ENCODE peak calls at places on chromosomes 5 and 9, in four cellular contexts. H is IMR-90, O is K562, L is GM12878. U is an unnamed sample.

GRCh38 chr9:93826905-93827544 is 128.1 kb downstream of the BARX1 start:
- DNase-seq in H (no peak), O (peak), L (no peak), U (no peak)

GRCh38 chr9:114174876-114175771 is 19.8 kb downstream of the COL27A1 start:
- DNase-seq in H (peak), O (no peak), L (no peak), U (no peak)

GRCh38 chr5:88438006-88438405 is 169.4 kb upstream of the TMEM161B start:
- DNase-seq in H (no peak), O (no peak), L (no peak), U (peak)

GRCh38 chr5:33576726-33577620 is 136.2 kb downstream of the TARS1 start:
- DNase-seq in H (peak), O (no peak), L (no peak), U (no peak)

GRCh38 chr5:80933061-80933460 is 27.1 kb upstream of the RASGRF2 start:
- DNase-seq in H (peak), O (no peak), L (no peak), U (no peak)

GRCh38 chr9:103483471-103484096 is 488.5 kb downstream of the CYLC2 start:
- DNase-seq in H (no peak), O (no peak), L (no peak), U (no peak)

GRCh38 chr5:155633338-155633957 is 619.9 kb downstream of the KIF4B start:
- DNase-seq in H (no peak), O (no peak), L (no peak), U (no peak)

GRCh38 chr9:124202447-124202971 is 55.2 kb upstream of the NEK6 start:
- DNase-seq in H (peak), O (peak), L (peak), U (no peak)

GRCh38 chr5:58401701-58402100 is 58.2 kb downstream of the PLK2 start:
- DNase-seq in H (no peak), O (no peak), L (no peak), U (no peak)

DNA sequence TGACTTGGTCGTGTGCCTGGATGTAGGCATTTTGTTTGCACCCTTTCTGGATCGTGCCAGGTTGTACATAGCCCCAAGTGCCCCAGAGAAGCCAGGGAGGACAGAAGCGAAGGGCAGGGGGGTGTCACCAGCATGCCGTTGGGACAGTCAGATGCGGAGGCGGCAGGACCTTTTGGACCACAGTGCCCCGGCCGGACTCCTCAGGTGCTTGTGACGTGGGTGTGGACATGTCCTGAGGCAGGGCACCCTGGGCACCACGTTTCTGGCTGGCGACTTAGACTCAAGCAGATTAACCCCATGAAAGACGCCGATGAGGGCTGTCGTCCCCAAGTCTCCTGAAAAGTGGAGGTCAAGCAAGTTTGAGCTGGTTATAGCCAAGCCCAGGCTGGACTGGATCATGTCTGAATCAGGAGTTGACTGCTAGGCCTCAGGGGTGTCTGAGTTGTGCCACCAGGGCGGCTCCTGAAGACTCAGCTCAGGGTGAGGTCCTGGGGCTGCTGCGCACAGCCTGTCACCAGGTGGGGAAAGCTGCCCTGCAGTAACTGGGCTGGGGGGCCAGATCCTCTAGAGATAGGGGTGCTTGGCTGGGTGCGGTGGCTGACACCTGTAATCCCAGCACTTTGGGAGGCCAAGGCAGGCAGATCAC is 42.0 kb downstream of the HABP4 start:
- DNase-seq in H (no peak), O (no peak), L (no peak), U (no peak)
- TF ChIP-seq ELK1 in H (no peak), O (no peak), L (no peak), U (no peak)

GRCh38 chr5:147306351-147306750 is 71.5 kb downstream of the STK32A start:
- DNase-seq in H (no peak), O (no peak), L (no peak), U (no peak)

GRCh38 chr5:147307170-147307569 is 72.3 kb downstream of the STK32A start:
- DNase-seq in H (no peak), O (no peak), L (no peak), U (no peak)

GRCh38 chr5:147305147-147305546 is 70.3 kb downstream of the STK32A start:
- DNase-seq in H (no peak), O (no peak), L (no peak), U (no peak)

GRCh38 chr5:147303976-147304375 is 69.2 kb downstream of the STK32A start:
- DNase-seq in H (peak), O (no peak), L (no peak), U (peak)

GRCh38 chr5:147303251-147303650 is 68.4 kb downstream of the STK32A start:
- DNase-seq in H (peak), O (no peak), L (no peak), U (no peak)
- TF ChIP-seq USF2 in H (no peak), O (no peak), L (no peak), U (no peak)

GRCh38 chr9:130448771-130449170 is 4.0 kb downstream of the ASS1 start:
- DNase-seq in H (no peak), O (no peak), L (no peak), U (no peak)

GRCh38 chr9:130445268-130445983 is 665 bp downstream of the ASS1 start:
- DNase-seq in H (no peak), O (no peak), L (no peak), U (no peak)

GRCh38 chr9:130446111-130446861 is 1.5 kb downstream of the ASS1 start:
- DNase-seq in H (peak), O (peak), L (no peak), U (no peak)

GRCh38 chr9:130448035-130448624 is 3.4 kb downstream of the ASS1 start:
- DNase-seq in H (peak), O (no peak), L (no peak), U (no peak)

DNA sequence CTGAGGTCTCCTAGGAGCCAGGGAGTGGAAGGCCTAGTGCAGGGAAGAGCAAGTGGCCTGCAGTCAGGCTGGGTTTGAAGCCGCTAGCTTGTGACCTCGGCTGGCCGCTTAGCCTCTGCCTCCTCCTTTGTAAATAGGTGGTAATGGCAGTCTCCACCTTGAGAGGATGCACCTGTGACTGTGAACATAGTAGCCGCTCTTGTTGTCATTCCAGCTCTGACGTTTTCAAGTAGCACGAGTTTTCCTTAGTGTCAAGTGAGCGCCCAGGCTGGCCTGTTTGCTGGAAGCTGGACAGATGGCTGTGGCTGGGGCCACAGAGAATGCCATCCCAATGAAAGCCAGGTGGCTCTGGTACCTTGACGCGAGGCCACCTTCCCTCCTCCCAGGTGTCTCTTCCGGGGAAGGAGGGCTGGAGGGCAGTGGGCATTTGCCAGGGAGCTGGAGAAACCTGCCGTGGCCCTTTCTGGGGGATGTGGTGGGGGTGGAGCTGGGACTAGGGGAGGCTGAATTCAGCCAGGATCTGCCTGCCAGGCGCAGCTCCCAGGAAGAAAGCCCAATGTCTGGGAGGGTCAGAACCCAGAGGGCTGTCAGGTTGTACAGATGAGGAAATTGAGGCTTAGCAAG is 2.5 kb downstream of the ASS1 start:
- DNase-seq in H (no peak), O (no peak), L (no peak), U (no peak)
- TF ChIP-seq ELK1 in H (no peak), O (no peak), L (no peak), U (no peak)

GRCh38 chr9:76004526-76004925 is 114.1 kb downstream of the PCSK5 start:
- DNase-seq in H (no peak), O (no peak), L (no peak), U (no peak)
- TF ChIP-seq USF2 in H (no peak), O (no peak), L (no peak), U (no peak)

GRCh38 chr9:104836767-104837166 is 72.8 kb downstream of the NIPSNAP3B start:
- DNase-seq in H (no peak), O (no peak), L (no peak), U (no peak)

GRCh38 chr9:104838958-104839357 is 75.0 kb downstream of the NIPSNAP3B start:
- DNase-seq in H (no peak), O (no peak), L (no peak), U (no peak)

GRCh38 chr9:104835163-104835562 is 71.2 kb downstream of the NIPSNAP3B start:
- DNase-seq in H (no peak), O (no peak), L (no peak), U (no peak)

GRCh38 chr9:104833701-104834100 is 69.8 kb downstream of the NIPSNAP3B start:
- DNase-seq in H (no peak), O (no peak), L (no peak), U (no peak)

GRCh38 chr9:104836235-104836634 is 72.3 kb downstream of the NIPSNAP3B start:
- DNase-seq in H (peak), O (no peak), L (no peak), U (no peak)
- TF ChIP-seq ELK1 in H (no peak), O (no peak), L (no peak), U (no peak)

GRCh38 chr9:131236761-131237160 is 39.5 kb downstream of the FAM78A start:
- DNase-seq in H (no peak), O (no peak), L (no peak), U (no peak)
- TF ChIP-seq USF2 in H (no peak), O (no peak), L (no peak), U (no peak)

GRCh38 chr5:9348296-9348996 is 197.4 kb downstream of the SEMA5A start:
- DNase-seq in H (peak), O (no peak), L (no peak), U (no peak)
- TF ChIP-seq ELK1 in H (no peak), O (no peak), L (no peak), U (no peak)

DNA sequence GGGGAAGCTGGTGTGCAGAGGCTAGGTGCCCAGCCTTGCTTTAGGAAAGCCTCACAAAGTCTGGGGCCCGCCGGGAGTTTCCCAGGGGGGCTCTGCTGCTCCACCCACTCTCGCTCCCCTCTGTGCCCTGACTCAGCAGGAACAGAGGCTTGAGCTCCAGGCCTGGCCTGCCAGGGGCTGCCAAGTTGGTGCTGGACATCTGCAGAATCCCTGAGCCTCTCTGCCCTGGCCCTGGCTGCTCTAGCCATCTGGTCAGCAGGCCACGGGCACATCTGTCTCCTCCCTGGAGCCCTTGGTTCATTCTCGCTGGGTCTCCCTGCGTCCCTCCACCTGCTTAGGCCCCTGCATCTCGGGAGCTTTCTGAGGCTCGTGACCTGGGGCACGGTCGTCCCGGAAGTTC is 626 bp upstream of the ADAMTSL2 start:
- DNase-seq in H (no peak), O (no peak), L (no peak), U (no peak)
- TF ChIP-seq USF2 in H (no peak), O (no peak), L (no peak), U (no peak)

DNA sequence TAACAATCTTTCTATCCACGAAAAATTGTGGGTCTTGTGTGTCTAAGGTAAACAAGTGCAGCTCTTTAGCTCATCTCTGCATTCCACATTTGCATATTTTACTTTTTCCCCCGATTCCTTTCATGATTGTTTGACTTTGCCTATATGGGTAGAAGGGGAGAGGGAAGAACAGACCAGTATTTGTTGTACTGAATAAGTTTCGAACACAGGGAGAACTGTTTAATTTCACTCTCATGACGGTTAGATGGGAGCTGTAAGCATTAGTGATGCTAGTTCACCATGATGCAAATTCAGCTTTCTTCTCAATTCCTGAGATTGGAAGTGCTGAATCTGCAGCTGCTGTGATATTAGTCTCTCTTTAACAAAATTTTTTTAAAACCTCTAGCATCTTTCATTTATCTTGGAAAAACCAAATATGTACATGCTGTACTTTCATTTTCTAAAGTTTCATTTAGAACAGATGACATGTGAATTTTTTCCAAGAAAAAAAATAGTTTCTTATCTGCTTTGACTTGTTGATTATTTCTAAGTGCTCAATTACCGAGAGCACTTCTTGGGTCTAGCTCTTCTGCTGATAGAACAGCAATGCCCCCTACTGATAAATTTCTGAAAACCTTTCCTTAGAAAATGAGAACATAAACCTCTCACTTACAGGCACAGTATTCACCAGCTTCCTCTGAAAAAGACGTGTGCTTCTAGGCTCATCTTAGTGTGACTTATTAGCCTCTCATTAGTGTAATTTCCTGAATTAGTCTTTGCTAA is 149.5 kb downstream of the BAAT start:
- DNase-seq in H (no peak), O (no peak), L (no peak), U (no peak)
- TF ChIP-seq ELK1 in H (no peak), O (no peak), L (no peak), U (no peak)

U was measured in A549.